ENCODE peak calls at places on chromosomes 3 and 15, in four cellular contexts. A is breast epithelium, C is fibroblast of pulmonary artery, S is spleen. L is an unnamed sample.

GRCh38 chr15:66995257-66995656 is 70.1 kb upstream of the SMAD3 start:
- DNase-seq in A (no peak), C (peak), S (no peak), L (peak)

GRCh38 chr15:67178569-67179210 is 75.8 kb downstream of the AAGAB start:
- DNase-seq in A (no peak), C (peak), S (no peak), L (peak)

GRCh38 chr15:92954578-92954977 is 54.5 kb downstream of the CHD2 start:
- DNase-seq in A (no peak), C (no peak), S (no peak), L (peak)

GRCh38 chr3:132545471-132545870 is 51.6 kb upstream of the ACKR4 start:
- DNase-seq in A (no peak), C (no peak), S (no peak), L (no peak)

GRCh38 chr15:67542462-67543347 is at the start of gene MAP2K5:
- DNase-seq in A (peak), C (peak), S (peak), L (peak)

GRCh38 chr3:144774897-144775296 is 803.3 kb downstream of the DIPK2A start:
- DNase-seq in A (no peak), C (no peak), S (no peak), L (no peak)

GRCh38 chr15:93347917-93348316 is 258.9 kb upstream of the RGMA start:
- DNase-seq in A (no peak), C (no peak), S (no peak), L (no peak)

GRCh38 chr15:44595246-44595645 is 58.3 kb downstream of the EIF3J start:
- DNase-seq in A (peak), C (no peak), S (no peak), L (no peak)

GRCh38 chr3:161042023-161042501 is 63.1 kb downstream of the B3GALNT1 start:
- DNase-seq in A (no peak), C (peak), S (no peak), L (peak)

GRCh38 chr3:180973543-180973942 is 16.0 kb downstream of the DNAJC19 start:
- DNase-seq in A (no peak), C (no peak), S (no peak), L (no peak)

GRCh38 chr3:180974286-180974685 is 15.2 kb downstream of the DNAJC19 start:
- DNase-seq in A (no peak), C (no peak), S (no peak), L (no peak)

DNA sequence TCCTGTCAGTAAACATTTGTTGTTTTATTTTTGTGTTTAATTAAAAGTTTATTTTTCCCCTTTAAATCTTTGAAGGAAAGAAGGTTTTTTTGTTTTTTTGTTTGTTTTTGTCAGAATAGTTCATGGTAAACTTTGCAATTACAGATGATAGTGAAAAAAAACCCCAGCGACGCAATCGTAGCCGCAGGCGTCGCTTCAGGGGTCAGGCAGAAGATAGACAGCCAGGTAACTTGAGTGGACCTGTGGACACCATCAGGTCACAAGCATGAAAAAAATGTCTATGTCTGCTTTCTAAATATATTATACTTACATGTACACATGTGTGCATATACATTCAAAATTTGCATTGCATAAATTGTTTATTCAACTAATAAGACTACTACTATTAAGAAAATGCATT is 18.6 kb downstream of the DNAJC19 start:
- DNase-seq in A (no peak), C (no peak), S (no peak), L (no peak)
- H3K4me3 ChIP-seq in A (no peak), C (no peak), S (no peak), L (no peak)

DNA sequence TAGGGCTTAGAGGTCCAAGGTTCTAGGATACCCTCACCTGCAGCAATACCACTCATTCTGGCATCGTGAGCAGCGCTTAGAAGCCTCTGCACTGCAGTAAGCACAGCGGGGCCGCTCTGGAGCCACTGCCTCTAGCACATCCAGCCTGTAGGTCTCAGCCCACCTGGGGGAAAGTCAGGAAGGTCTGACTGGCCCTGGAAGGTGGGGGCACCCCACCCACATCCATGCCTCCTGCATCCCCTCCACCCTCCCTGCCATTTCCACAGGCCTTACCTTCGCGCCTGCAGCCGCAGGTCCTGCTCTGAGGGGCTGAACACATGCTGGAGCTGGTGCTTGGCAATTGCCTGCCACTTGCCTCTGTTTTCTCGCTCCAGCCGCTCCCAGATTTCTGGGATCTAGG is 901 bp upstream of the RASSF1 start:
- DNase-seq in A (no peak), C (no peak), S (peak), L (no peak)
- H3K4me3 ChIP-seq in A (peak), C (peak), S (peak), L (peak)

DNA sequence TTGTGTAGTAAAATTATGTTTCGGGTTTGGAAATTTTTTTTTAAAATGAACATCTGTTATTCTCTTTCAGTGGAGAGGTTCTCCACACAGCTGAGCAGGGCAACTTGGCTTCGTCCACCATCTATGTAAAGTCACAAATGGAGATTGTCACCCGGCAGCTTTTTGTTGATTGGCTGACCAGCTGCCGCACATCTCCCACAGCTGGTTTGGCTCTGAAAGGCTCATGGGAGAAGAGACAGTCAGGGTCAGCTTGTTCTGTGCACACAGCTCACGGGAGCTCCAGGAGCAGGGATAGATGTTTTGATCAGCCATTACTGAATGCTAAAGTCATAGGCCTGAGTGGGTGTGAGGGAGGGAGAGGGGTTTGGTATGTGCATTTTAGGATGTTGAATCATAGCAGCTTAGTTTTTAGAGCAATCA is 12.9 kb upstream of the CCDC80 start:
- DNase-seq in A (no peak), C (peak), S (no peak), L (peak)
- H3K4me3 ChIP-seq in A (no peak), C (no peak), S (no peak), L (no peak)

GRCh38 chr3:98534168-98534567 is 2.4 kb downstream of the GPR15 start:
- DNase-seq in A (no peak), C (no peak), S (no peak), L (no peak)

GRCh38 chr3:98532709-98533571 is 1.2 kb downstream of the GPR15 start:
- DNase-seq in A (no peak), C (no peak), S (no peak), L (no peak)

GRCh38 chr3:98540346-98540745 is 8.6 kb downstream of the GPR15 start:
- DNase-seq in A (no peak), C (no peak), S (no peak), L (no peak)

GRCh38 chr3:98534734-98535133 is 3.0 kb downstream of the GPR15 start:
- DNase-seq in A (no peak), C (no peak), S (no peak), L (no peak)

DNA sequence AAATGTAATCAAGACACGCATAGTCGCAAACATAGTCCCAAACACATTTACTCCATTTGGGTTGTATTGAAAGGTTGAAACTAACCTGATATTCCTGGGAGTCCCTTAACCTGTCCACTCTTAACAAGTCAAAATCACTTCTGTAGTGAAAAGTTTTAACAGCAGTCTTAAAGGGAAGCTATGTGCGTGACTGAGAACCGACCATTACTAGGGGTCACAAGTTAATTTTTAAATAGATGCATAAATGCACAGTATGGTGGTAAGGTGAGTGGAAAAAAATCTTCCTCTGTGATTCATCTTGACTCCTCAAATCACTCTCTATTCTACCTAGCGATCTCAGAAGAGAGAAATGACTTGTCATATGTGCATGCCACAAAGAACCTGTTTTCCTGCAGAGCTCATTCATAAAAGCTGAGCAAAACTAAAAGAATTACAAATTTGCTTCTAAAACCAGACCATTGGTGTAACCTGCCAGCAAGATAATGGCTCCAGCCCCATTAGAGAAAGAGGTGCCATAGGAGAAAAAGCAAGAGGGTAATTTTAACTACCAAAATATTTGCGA is 4.8 kb downstream of the GPR15 start:
- DNase-seq in A (no peak), C (no peak), S (no peak), L (no peak)
- H3K4me3 ChIP-seq in A (no peak), C (no peak), S (no peak), L (no peak)

GRCh38 chr3:27720899-27721716 is 1.0 kb downstream of the EOMES start:
- DNase-seq in A (no peak), C (no peak), S (peak), L (no peak)
- H3K4me3 ChIP-seq in A (peak), C (peak), S (peak), L (peak)

DNA sequence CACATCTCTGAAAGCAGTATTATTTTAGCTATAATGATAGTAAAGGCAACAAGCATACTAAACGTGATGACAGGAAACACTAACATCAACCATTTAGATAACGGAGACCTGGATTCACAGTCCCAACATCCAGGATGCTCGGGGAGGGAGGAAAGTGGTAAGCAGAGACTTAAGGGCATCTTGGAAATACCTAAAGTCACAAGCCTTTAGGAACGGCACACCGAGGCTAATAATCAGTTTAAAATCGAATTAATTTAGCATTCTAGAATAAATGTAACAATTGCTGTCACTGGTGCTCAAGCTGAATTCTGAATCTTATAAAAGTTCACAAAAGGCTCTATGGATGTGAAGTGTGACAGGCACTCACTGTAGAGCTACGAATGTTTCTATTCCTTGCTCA is 1.3 kb downstream of the CD47 start:
- DNase-seq in A (no peak), C (no peak), S (no peak), L (no peak)
- H3K4me3 ChIP-seq in A (peak), C (peak), S (peak), L (peak)

DNA sequence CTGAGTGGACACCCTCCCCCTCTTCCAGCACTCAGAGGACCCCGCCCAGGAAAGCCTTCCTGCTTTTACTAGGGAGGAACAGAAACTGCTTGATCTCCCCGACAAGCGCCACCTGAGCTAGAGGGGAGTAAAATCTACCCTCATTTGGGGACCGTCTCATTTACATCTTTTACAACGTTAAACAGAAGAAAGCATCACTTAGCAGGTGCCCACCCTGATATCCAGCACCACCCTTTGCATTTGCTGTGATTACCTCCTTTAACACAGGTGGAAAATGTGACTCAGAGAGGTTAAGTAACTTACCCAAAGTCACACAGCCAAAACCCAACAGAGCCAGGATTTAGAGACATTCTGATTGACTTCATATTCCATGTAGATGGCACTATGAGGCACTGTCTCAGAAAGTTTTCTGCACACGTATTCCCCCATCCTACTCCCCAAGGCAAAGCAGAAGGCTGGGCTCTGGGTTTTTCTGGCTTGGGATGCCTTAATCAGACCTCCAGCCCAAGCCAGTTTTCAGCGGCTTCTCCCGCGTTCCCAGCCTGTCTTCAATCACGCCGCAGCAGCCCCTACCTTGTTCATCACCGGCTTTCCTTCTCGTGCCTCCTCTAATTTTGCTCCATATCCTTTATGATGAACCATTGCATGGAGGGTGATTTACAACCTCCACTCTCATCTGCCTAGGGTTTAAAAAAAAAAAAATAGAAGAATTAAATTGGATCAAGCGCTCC is 314.5 kb upstream of the PROK2 start:
- DNase-seq in A (no peak), C (no peak), S (no peak), L (no peak)
- H3K4me3 ChIP-seq in A (no peak), C (no peak), S (no peak), L (no peak)

GRCh38 chr3:48502728-48503168 is 1.2 kb downstream of the SHISA5 start:
- DNase-seq in A (peak), C (no peak), S (no peak), L (no peak)
- H3K4me3 ChIP-seq in A (peak), C (peak), S (peak), L (peak)

DNA sequence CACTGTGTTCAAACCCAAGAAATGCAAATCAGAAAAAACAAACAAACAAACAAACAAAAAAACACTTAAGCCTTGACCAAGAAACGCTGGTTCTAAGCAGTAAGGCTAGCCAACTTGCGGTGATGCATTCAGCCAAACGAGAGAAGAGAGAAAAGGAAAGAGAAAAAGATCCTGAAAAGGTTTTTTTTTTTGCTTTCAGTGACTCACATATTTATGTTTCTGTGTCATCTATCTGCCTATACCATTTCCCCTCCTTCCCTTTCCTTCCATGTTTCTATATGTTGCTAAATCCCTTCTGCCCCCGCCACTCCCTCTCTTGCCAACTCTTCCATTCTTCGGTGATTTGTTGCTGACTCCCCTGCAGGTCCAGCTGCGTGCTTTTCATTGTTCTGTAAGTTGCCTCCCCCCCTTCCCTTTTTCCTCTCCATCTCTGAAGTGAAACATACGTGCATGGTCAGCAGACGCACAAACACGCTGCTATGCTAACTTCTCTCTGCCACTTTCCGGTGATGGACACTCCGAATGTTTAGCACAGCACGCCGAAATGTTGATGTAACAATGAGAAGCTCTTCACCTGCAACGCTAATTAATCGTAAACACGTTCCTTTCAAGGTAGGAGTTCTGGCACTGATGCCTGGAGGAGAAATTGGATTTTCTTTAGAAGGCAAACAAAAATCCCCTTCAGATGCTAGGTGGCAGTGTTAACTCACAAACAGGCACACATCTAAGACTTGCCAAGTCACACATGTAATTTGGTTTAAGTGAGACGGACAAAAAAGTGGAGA is 154.5 kb downstream of the TUSC7 start:
- DNase-seq in A (no peak), C (peak), S (no peak), L (peak)
- H3K4me3 ChIP-seq in A (peak), C (peak), S (peak), L (peak)

L was measured in choroid plexus epithelial cell.